ENCODE peak calls at places on chromosomes 2 and 18, in eight cellular contexts. J is EL; K is GM03348; H is epithelial cell of esophagus; S is activated T-cell treated with anti-CD3 and anti-CD28 coated beads for 4 hours; M is CD4-positive, CD25-positive, alpha-beta regulatory T cell; R is AML-193; X is foreskin fibroblast. G is an unnamed sample.

GRCh38 chr2:130720528-130720927 is 8.3 kb upstream of the GPR148 start:
- DNase-seq in X (no peak), K (no peak), J (no peak), S (no peak), M (no peak), H (no peak), R (no peak), G (no peak)

GRCh38 chr18:49613141-49613641 is 51.3 kb downstream of the LIPG start:
- DNase-seq in X (no peak), H (no peak), M (no peak), J (no peak), S (no peak), R (no peak), K (no peak), G (no peak)

GRCh38 chr2:24164416-24164973 is 10.4 kb upstream of the FAM228A start:
- DNase-seq in H (peak; percentile 55), J (peak; percentile 18), S (peak; percentile 9), X (no peak), M (peak; percentile 20), R (peak; percentile 44), K (peak; percentile 59), G (peak; percentile 11)

GRCh38 chr2:66443977-66444855 is 9.3 kb downstream of the MEIS1 start:
- DNase-seq in X (peak; percentile 72), R (no peak), J (peak; percentile 75), M (no peak), H (peak; percentile 52), K (peak; percentile 45), S (no peak), G (peak; percentile 50)

GRCh38 chr2:88059979-88060906 is 4.7 kb upstream of the KRCC1 start:
- DNase-seq in K (peak; percentile 68), M (peak; percentile 60), J (peak; percentile 35), X (no peak), S (no peak), H (peak; percentile 64), R (peak; percentile 57), G (peak; percentile 46)

GRCh38 chr2:223598994-223599645 is 3.0 kb downstream of the SCG2 start:
- DNase-seq in K (peak; percentile 44), J (peak; percentile 88), S (no peak), M (no peak), H (no peak), R (no peak), X (peak; percentile 76), G (peak; percentile 41)

GRCh38 chr2:69122271-69122670 is 109.3 kb downstream of the ANTXR1 start:
- DNase-seq in H (peak; percentile 76), K (peak; percentile 66), S (no peak), M (no peak), J (peak; percentile 67), R (no peak), X (peak; percentile 61), G (peak; percentile 70)

GRCh38 chr2:232435805-232436204 is 20.1 kb upstream of the ALPI start:
- DNase-seq in X (no peak), R (no peak), M (no peak), K (peak; percentile 5), S (no peak), J (no peak), H (no peak), G (no peak)

GRCh38 chr2:97717618-97718005 is 4.2 kb downstream of the ZAP70 start:
- DNase-seq in K (no peak), H (no peak), M (no peak), X (no peak), R (no peak), J (no peak), S (no peak), G (no peak)

GRCh38 chr2:147511491-147511948 is 333.3 kb upstream of the ACVR2A start:
- DNase-seq in R (no peak), K (peak; percentile 81), S (no peak), J (peak; percentile 13), M (no peak), H (peak; percentile 64), X (no peak), G (no peak)

GRCh38 chr18:58229162-58229561 is 185.1 kb downstream of the NEDD4L start:
- DNase-seq in K (no peak), S (no peak), X (no peak), H (no peak), J (no peak), R (no peak), M (no peak), G (no peak)

GRCh38 chr2:74700643-74701377 is 46.8 kb downstream of the SEMA4F start:
- DNase-seq in J (peak; percentile 5), H (no peak), R (no peak), S (no peak), M (no peak), K (no peak), X (no peak), G (no peak)

GRCh38 chr2:27720004-27720551 is 51.4 kb upstream of the MRPL33 start:
- DNase-seq in R (no peak), K (peak; percentile 87), M (peak; percentile 39), H (peak; percentile 97), X (peak; percentile 99), J (peak; percentile 95), S (peak; percentile 32), G (peak; percentile 93)

GRCh38 chr18:21386523-21387240 is 144.7 kb downstream of the GREB1L start:
- DNase-seq in R (no peak), X (no peak), H (no peak), K (no peak), M (no peak), S (no peak), J (no peak), G (no peak)

GRCh38 chr2:47339745-47340541 is 63.0 kb upstream of the MSH2 start:
- DNase-seq in X (no peak), M (no peak), R (no peak), S (no peak), H (peak; percentile 99), J (peak; percentile 65), K (peak; percentile 31), G (no peak)

GRCh38 chr2:170144758-170145157 is 33.2 kb upstream of the MYO3B start:
- DNase-seq in X (no peak), K (no peak), H (no peak), S (no peak), M (no peak), R (no peak), J (no peak), G (no peak)

GRCh38 chr2:156124458-156124857 is 208.1 kb downstream of the NR4A2 start:
- DNase-seq in K (no peak), M (no peak), J (no peak), S (no peak), H (no peak), X (no peak), R (no peak), G (no peak)

GRCh38 chr2:152627010-152627957 is 90.0 kb downstream of the PRPF40A start:
- DNase-seq in K (peak; percentile 54), S (no peak), J (peak; percentile 35), X (peak; percentile 39), M (no peak), R (peak; percentile 57), H (peak; percentile 30), G (peak; percentile 36)

GRCh38 chr2:33317369-33318015 is 159.0 kb upstream of the RASGRP3 start:
- DNase-seq in J (no peak), R (no peak), X (no peak), M (no peak), S (no peak), H (no peak), K (peak; percentile 27), G (no peak)

GRCh38 chr2:27175330-27175729 is 26.5 kb downstream of the TCF23 start:
- DNase-seq in J (no peak), H (no peak), R (no peak), M (no peak), K (no peak), X (no peak), S (no peak), G (no peak)

GRCh38 chr2:136131961-136132839 is 14.3 kb upstream of the CXCR4 start:
- DNase-seq in R (no peak), M (peak; percentile 79), X (no peak), J (no peak), S (peak; percentile 28), K (no peak), H (no peak), G (no peak)

GRCh38 chr2:177888581-177888980 is 184.0 kb downstream of the PDE11A start:
- DNase-seq in K (no peak), H (peak; percentile 10), J (no peak), M (no peak), X (no peak), S (no peak), R (no peak), G (no peak)

GRCh38 chr2:26469092-26469710 is 8.7 kb downstream of the OTOF start:
- DNase-seq in H (peak; percentile 61), S (peak; percentile 38), M (peak; percentile 81), X (peak; percentile 41), J (peak; percentile 52), R (peak; percentile 76), K (peak; percentile 50), G (peak; percentile 30)

GRCh38 chr2:44348385-44348784 is 12.9 kb downstream of the PREPL start:
- DNase-seq in K (peak; percentile 61), H (no peak), J (peak; percentile 71), M (no peak), X (peak; percentile 34), S (no peak), R (no peak), G (peak; percentile 43)

GRCh38 chr2:115976916-115977315 is 1534.5 kb downstream of the DPP10 start:
- DNase-seq in S (no peak), X (no peak), J (no peak), R (no peak), H (no peak), K (no peak), M (no peak), G (no peak)

GRCh38 chr18:37383789-37384151 is 181.8 kb downstream of the CELF4 start:
- DNase-seq in M (no peak), X (no peak), R (no peak), K (no peak), S (no peak), J (no peak), H (no peak), G (no peak)

GRCh38 chr2:41409328-41409727 is 638.5 kb upstream of the PKDCC start:
- DNase-seq in S (no peak), K (no peak), R (no peak), H (no peak), J (no peak), X (no peak), M (no peak), G (no peak)

GRCh38 chr2:238032755-238033337 is 28.0 kb upstream of the SCLY start:
- DNase-seq in X (no peak), H (no peak), R (no peak), J (no peak), K (no peak), S (no peak), M (no peak), G (no peak)

GRCh38 chr2:20650412-20650879 is 452 bp downstream of the HS1BP3 start:
- DNase-seq in H (no peak), J (peak; percentile 37), M (peak; percentile 56), R (peak; percentile 11), X (no peak), S (no peak), K (peak; percentile 69), G (peak; percentile 82)

GRCh38 chr18:23137788-23138216 is 2.5 kb downstream of the CABLES1 start:
- DNase-seq in K (no peak), X (no peak), M (no peak), R (no peak), J (no peak), H (no peak), S (no peak), G (no peak)

G was measured in hepatic stellate cell.